ENCODE peak calls at places on chromosomes 6 and 20, in seven cellular contexts. V, F, O, J, A, D and L are unnamed samples.

GRCh38 chr20:19886666-19887288 is 128.7 kb downstream of the RIN2 start:
- DNase-seq in V (no peak), F (peak), O (no peak), J (no peak), A (no peak), D (no peak), L (no peak)

GRCh38 chr6:37688088-37688850 is 9.4 kb downstream of the MDGA1 start:
- DNase-seq in V (no peak), F (no peak), O (no peak), J (no peak), A (no peak), D (no peak), L (no peak)

GRCh38 chr6:157535354-157536217 is 154.6 kb downstream of the ZDHHC14 start:
- DNase-seq in V (peak), F (no peak), O (peak), J (peak), A (no peak), D (no peak), L (no peak)

GRCh38 chr6:145735356-145736165 is at the start of gene EPM2A:
- DNase-seq in V (peak), F (peak), O (peak), J (peak), A (peak), D (peak), L (peak)

GRCh38 chr20:10922941-10923340 is 249.1 kb upstream of the JAG1 start:
- DNase-seq in V (no peak), F (no peak), O (no peak), J (no peak), A (no peak), D (no peak), L (no peak)

GRCh38 chr20:13292486-13292885 is 71.4 kb downstream of the ISM1 start:
- DNase-seq in V (no peak), F (no peak), O (no peak), J (no peak), A (no peak), D (no peak), L (no peak)

GRCh38 chr6:141562801-141563763 is 569.6 kb upstream of the GJE1 start:
- DNase-seq in V (peak), F (peak), O (peak), J (no peak), A (peak), D (peak), L (peak)

GRCh38 chr20:11686900-11687543 is 230.7 kb upstream of the BTBD3 start:
- DNase-seq in V (peak), F (no peak), O (no peak), J (no peak), A (no peak), D (peak), L (no peak)

GRCh38 chr6:49736017-49736508 is 8.1 kb downstream of the CRISP3 start:
- DNase-seq in V (no peak), F (no peak), O (no peak), J (no peak), A (peak), D (no peak), L (peak)

GRCh38 chr20:48805286-48805685 is 22.5 kb downstream of the PREX1 start:
- DNase-seq in V (no peak), F (no peak), O (no peak), J (no peak), A (no peak), D (no peak), L (no peak)

GRCh38 chr6:64777941-64778785 is 928.9 kb downstream of the EYS start:
- DNase-seq in V (no peak), F (no peak), O (no peak), J (no peak), A (no peak), D (no peak), L (no peak)

GRCh38 chr6:32668226-32668747 is 1.8 kb upstream of the HLA-DQB1 start:
- DNase-seq in V (peak), F (no peak), O (peak), J (no peak), A (no peak), D (peak), L (no peak)
- TF ChIP-seq POLR2A in V (no peak), F (no peak), O (no peak), J (no peak), A (no peak), D (no peak), L (no peak)

GRCh38 chr6:31465718-31466117 is 32.2 kb upstream of the MICB start:
- DNase-seq in V (no peak), F (no peak), O (no peak), J (no peak), A (no peak), D (no peak), L (no peak)

GRCh38 chr6:31466466-31466865 is 31.5 kb upstream of the MICB start:
- DNase-seq in V (no peak), F (no peak), O (no peak), J (no peak), A (no peak), D (no peak), L (no peak)

GRCh38 chr6:31462964-31463940 is 34.7 kb upstream of the MICB start:
- DNase-seq in V (peak), F (peak), O (peak), J (peak), A (peak), D (peak), L (peak)

GRCh38 chr6:31464252-31465184 is 33.4 kb upstream of the MICB start:
- DNase-seq in V (no peak), F (no peak), O (no peak), J (no peak), A (no peak), D (no peak), L (no peak)

DNA sequence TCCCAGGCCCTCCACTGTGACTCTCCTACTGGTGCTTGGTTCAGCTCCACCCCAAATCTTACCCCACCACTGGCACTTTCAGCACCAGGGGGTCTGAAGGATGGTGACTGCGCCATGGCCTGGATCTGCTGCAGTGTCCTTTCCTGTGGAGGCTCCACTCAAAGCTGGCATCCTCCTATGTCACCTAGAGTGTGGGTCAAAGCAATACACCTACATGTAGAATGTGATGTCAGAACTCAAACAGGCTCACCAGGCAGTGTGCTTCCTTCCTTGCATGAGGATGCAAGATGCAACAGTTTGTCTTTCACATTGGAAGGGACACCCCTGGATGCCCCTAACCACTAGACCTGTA is 32.8 kb upstream of the MICB start:
- DNase-seq in V (no peak), F (no peak), O (no peak), J (no peak), A (no peak), D (no peak), L (no peak)
- TF ChIP-seq POLR2A in V (no peak), F (no peak), O (no peak), J (no peak), A (no peak), D (no peak), L (no peak)

GRCh38 chr6:167238169-167238693 is 52.9 kb upstream of the UNC93A start:
- DNase-seq in V (no peak), F (no peak), O (no peak), J (no peak), A (no peak), D (no peak), L (no peak)
- TF ChIP-seq POLR2A in V (no peak), F (no peak), O (no peak), J (no peak), A (no peak), D (no peak), L (no peak)

GRCh38 chr6:18216411-18216810 is 47.9 kb downstream of the DEK start:
- DNase-seq in V (no peak), F (no peak), O (no peak), J (no peak), A (no peak), D (no peak), L (no peak)
- TF ChIP-seq POLR2A in V (no peak), F (no peak), O (no peak), J (no peak), A (no peak), D (no peak), L (no peak)